ENCODE peak calls at places on chromosome 22, in five cellular contexts. A is thoracic aorta, Q is left ventricle myocardium inferior, D is MM.1S, J is HCT116. H is an unnamed sample.

GRCh38 chr22:48403521-48403921 is 1424.2 kb downstream of the BRD1 start:
- DNase-seq in Q (no peak), A (no peak), D (no peak), J (no peak), H (no peak)

GRCh38 chr22:22902247-22902962 is 14.8 kb downstream of the IGLL5 start:
- DNase-seq in D (no peak), Q (no peak), J (no peak), A (no peak), H (no peak)

GRCh38 chr22:44759430-44760310 is 7.3 kb downstream of the ARHGAP8 start:
- DNase-seq in D (no peak), A (no peak), Q (no peak), J (no peak), H (no peak)

GRCh38 chr22:29503811-29504372 is 23.9 kb downstream of the NEFH start:
- DNase-seq in D (no peak), Q (peak; percentile 49), A (no peak), J (no peak), H (peak; percentile 50)

GRCh38 chr22:26612652-26613051 is 5.2 kb downstream of the CRYBB1 start:
- DNase-seq in D (no peak), A (no peak), J (no peak), Q (no peak), H (no peak)

GRCh38 chr22:19070397-19071169 is 51.6 kb downstream of the DGCR2 start:
- DNase-seq in A (no peak), D (no peak), J (no peak), Q (no peak), H (peak; percentile 39)

GRCh38 chr22:39674536-39674935 is 104.0 kb downstream of the CACNA1I start:
- DNase-seq in A (no peak), Q (no peak), D (no peak), J (no peak), H (no peak)

GRCh38 chr22:37805878-37806277 is 1.9 kb upstream of the GCAT start:
- DNase-seq in Q (no peak), J (no peak), D (no peak), A (no peak), H (no peak)

GRCh38 chr22:25282671-25283561 is 63.5 kb downstream of the CRYBB2 start:
- DNase-seq in Q (no peak), D (no peak), A (no peak), J (no peak), H (no peak)

GRCh38 chr22:20804650-20805049 is 30.7 kb downstream of the SERPIND1 start:
- DNase-seq in J (no peak), A (no peak), D (no peak), Q (no peak), H (no peak)

GRCh38 chr22:42960146-42960509 is 54.8 kb downstream of the PACSIN2 start:
- DNase-seq in Q (no peak), D (no peak), J (no peak), A (no peak), H (no peak)
- H3K4me3 ChIP-seq in Q (peak overlapping the region; percentile 63), D (no peak overlapping the region), J (no peak overlapping the region), A (peak overlapping the region; percentile 58), H (peak overlapping the region; percentile 41)

GRCh38 chr22:50730941-50731661 is 6.9 kb upstream of the ACR start:
- DNase-seq in A (no peak), J (no peak), Q (peak; percentile 45), D (no peak), H (peak; percentile 65)
- H3K27me3 ChIP-seq in A (no peaks in the 10 kb centered on the region), J (no peaks in the 10 kb centered on the region), Q (peaks cover 66% of the 10 kb centered on the region), D (no peaks in the 10 kb centered on the region), H (peaks cover 63% of the 10 kb centered on the region)

GRCh38 chr22:17695986-17696385 is 57.4 kb downstream of the BCL2L13 start:
- DNase-seq in A (no peak), Q (no peak), J (no peak), D (no peak), H (no peak)

GRCh38 chr22:17694193-17694592 is 55.6 kb downstream of the BCL2L13 start:
- DNase-seq in D (no peak), Q (no peak), A (no peak), J (no peak), H (no peak)

GRCh38 chr22:17694752-17695151 is 56.2 kb downstream of the BCL2L13 start:
- DNase-seq in Q (no peak), A (no peak), J (no peak), D (no peak), H (no peak)

GRCh38 chr22:17692841-17693240 is 54.3 kb downstream of the BCL2L13 start:
- DNase-seq in D (no peak), A (no peak), J (no peak), Q (no peak), H (no peak)
- H3K4me3 ChIP-seq in D (no peak overlapping the region), A (no peak overlapping the region), J (no peak overlapping the region), Q (no peak overlapping the region), H (no peak overlapping the region)

DNA sequence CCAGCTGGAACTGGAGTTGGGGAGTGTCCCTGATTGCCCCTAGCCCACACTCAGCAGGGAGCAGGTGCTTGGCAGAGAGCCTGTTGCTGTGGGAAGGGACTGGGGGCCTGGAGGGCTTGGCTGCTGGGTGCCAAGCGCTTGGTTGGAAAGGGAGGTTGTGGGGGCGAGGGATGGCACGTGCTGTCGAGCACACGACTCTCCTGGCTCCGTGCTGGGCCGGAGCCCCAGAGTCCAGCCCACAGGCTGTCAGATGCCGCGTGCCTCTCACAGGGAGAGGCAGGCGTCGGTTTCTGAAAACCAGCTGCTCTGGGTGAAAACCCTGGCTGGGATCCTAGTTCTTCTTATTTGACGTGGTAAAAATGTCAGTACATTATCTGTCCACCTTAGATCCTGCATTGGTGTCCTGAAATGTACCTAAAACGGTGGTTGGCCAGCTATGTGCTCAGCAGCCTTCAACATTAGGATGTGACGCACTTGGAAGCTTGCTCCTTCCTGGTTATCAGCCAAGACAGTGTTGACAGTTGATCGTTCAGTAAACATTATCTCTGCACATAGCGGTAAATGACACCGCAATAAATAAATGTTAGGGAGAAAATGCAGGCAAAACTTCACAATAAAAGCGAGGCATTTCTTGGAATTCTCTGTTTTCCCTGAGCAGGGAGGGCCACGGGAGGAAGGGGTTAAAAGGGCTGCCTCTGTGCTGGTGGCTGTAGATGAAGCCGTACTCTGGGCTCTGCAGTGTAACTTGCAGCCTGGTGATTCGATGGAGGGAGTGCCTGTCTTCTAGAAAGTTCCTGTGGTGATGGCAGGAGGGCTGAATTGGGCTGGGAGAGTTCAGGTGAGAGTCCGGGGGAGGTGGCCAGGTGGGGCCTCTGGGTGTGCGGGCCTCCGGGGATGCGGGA is 29.2 kb downstream of the GRAMD4 start:
- DNase-seq in J (no peak), D (no peak), A (no peak), Q (peak; percentile 63), H (no peak)
- H3K27me3 ChIP-seq in J (no peaks in the 10 kb centered on the region), D (no peaks in the 10 kb centered on the region), A (no peaks in the 10 kb centered on the region), Q (no peaks in the 10 kb centered on the region), H (no peaks in the 10 kb centered on the region)

GRCh38 chr22:31085493-31085824 is 4.3 kb downstream of the SMTN start:
- DNase-seq in D (no peak), A (no peak), Q (peak; percentile 50), J (no peak), H (peak; percentile 84)

GRCh38 chr22:31083377-31083768 is 2.3 kb downstream of the SMTN start:
- DNase-seq in Q (no peak), J (no peak), D (no peak), A (no peak), H (no peak)

GRCh38 chr22:31084811-31085492 is 3.8 kb downstream of the SMTN start:
- DNase-seq in J (no peak), D (peak; percentile 88), Q (peak; percentile 90), A (peak; percentile 74), H (peak; percentile 91)

GRCh38 chr22:31082606-31083376 is 1.7 kb downstream of the SMTN start:
- DNase-seq in Q (peak; percentile 79), J (peak; percentile 69), D (no peak), A (no peak), H (peak; percentile 92)

DNA sequence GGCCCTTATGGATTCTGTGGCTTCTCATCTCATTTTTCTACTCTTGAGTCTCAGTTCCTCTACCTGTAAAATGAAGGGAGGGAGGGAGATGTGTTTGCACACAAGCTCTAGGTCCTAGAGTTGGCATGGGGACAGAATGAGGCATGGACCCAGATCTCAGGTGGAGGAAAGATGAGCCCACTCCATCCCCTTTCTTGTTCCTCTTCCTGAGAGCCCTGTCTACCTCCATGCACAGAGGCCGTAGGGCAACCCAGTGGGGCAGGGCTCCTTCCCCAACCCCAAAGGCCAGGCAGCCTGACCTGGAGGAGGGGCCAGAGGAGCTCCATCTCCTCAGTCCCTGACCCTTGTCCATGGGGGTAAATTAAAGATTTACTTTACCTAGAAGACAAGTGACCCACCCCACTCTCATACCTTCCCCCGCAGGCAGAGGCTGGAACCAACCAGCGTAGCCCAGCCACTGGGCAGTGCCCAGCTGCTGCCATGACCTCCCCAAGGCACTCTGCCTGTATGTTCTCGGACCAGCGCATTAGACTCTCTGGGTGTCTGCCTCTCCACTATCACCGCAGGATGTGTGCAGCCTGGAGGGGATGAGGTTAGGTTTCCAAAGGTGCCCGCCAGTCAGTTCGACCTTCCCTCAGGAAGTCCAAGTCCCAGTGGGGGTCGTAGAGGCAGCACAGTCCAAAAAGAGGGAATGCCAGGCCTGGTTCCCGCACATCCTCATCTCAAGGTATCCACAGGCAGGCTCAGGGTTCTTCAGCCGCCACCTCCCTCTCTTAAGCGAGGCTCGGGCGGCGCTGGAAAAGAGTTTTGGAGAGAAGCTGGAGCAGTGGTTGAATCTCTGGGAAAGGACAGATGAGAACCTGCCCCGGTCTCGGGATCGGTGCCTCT is 3.0 kb downstream of the SMTN start:
- DNase-seq in Q (no peak), A (no peak), D (peak; percentile 28), J (no peak), H (no peak)
- H3K4me3 ChIP-seq in Q (peak overlapping the region; percentile 89), A (peak overlapping the region; percentile 76), D (peak overlapping the region; percentile 96), J (peak overlapping the region; percentile 78), H (peak overlapping the region; percentile 90)

GRCh38 chr22:41731609-41732008 is 32.3 kb downstream of the MEI1 start:
- DNase-seq in A (no peak), D (no peak), J (no peak), Q (no peak), H (no peak)
- H3K27me3 ChIP-seq in A (no peaks in the 10 kb centered on the region), D (no peaks in the 10 kb centered on the region), J (no peaks in the 10 kb centered on the region), Q (no peaks in the 10 kb centered on the region), H (no peaks in the 10 kb centered on the region)

DNA sequence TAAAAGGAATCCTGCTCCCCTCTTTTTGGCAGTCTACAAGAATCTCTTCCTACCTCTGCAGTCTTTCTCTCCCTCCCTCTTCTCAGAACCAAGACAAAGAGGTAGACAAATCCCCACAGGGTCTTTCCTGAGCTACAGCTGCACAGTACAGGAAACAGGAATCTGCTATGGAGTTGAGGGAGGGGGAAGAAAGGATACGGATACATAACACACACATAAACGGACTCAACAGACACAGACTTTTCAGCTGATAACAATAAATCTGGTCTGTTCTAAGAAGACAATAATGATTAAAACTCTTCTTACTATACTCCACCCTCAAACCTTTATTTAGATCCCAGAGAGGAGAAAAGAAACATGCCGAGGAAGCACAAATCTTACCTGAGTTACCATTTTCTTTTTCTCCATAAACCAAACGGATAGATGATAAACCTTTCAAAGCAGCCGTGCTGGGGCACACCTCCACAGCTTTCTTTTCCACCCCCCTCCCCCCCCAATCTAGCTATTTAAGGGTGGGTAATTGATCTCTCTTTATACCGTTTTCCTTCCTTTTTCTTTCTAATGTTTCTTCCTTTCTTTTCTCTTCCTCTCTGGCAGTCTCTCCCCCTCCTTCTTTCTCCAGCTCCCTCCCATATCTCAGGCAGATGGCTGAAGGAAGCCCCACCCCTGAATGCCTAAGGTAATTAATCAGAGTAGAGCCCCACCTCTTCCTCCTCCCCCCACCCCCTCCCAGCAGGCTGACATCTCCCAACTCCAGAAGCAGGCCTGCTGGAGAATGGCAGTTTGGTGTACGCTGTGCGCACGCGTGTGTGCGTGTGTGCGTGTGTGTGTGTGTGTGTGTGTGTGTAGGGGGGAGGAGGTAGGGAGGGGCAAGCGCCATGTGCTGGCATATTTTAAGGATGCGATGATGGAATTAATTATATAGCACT is 122.4 kb downstream of the APOL5 start:
- DNase-seq in J (peak; percentile 95), Q (peak; percentile 82), D (peak; percentile 79), A (peak; percentile 76), H (peak; percentile 83)
- H3K4me3 ChIP-seq in J (peak overlapping the region; percentile 69), Q (peak overlapping the region; percentile 64), D (peak overlapping the region; percentile 76), A (peak overlapping the region; percentile 77), H (peak overlapping the region; percentile 48)

H was measured in tibial artery.